ENCODE peak calls at places on chromosome 16, in four cellular contexts. N, H, Q and L are unnamed samples. For H3K4me1 and H3K27me3, the result is how much of the 10 kb centered on the place peaks cover.

GRCh38 chr16:20520103-20520502 is 56.1 kb downstream of the ACSM2B start:
- DNase-seq in Q (no peak), H (no peak), N (no peak), L (no peak)

GRCh38 chr16:84514874-84515835 is 10.7 kb upstream of the MEAK7 start:
- DNase-seq in H (peak), N (no peak), Q (no peak), L (no peak)

GRCh38 chr16:77172964-77173363 is 18.0 kb upstream of the MON1B start:
- DNase-seq in Q (no peak), H (no peak), N (no peak), L (no peak)

GRCh38 chr16:86222541-86222940 is 287.8 kb upstream of the FOXF1 start:
- DNase-seq in Q (no peak), N (no peak), H (no peak), L (no peak)

GRCh38 chr16:28886945-28887344 is 8.7 kb downstream of the ATP2A1 start:
- DNase-seq in Q (no peak), H (no peak), N (no peak), L (no peak)

GRCh38 chr16:65111306-65111705 is 10.6 kb downstream of the CDH11 start:
- DNase-seq in Q (no peak), H (no peak), N (no peak), L (no peak)

GRCh38 chr16:22353933-22354541 is 20.4 kb downstream of the CDR2 start:
- DNase-seq in Q (no peak), H (peak), N (no peak), L (no peak)

GRCh38 chr16:51408357-51408756 is 257.3 kb upstream of the SALL1 start:
- DNase-seq in N (no peak), H (peak), Q (no peak), L (no peak)

GRCh38 chr16:28984619-28985135 is at the start of gene LAT:
- DNase-seq in Q (no peak), N (no peak), H (no peak), L (no peak)

GRCh38 chr16:70380205-70380918 is 33.7 kb downstream of the DDX19A start:
- DNase-seq in Q (no peak), H (peak), N (no peak), L (no peak)

GRCh38 chr16:11564046-11564926 is 22.4 kb downstream of the LITAF start:
- DNase-seq in Q (no peak), H (no peak), N (no peak), L (no peak)

GRCh38 chr16:56269824-56270684 is 78.8 kb downstream of the GNAO1 start:
- DNase-seq in Q (peak), H (peak), N (no peak), L (no peak)

GRCh38 chr16:85200471-85201278 is 88.4 kb upstream of the CIBAR2 start:
- DNase-seq in H (peak), Q (peak), N (peak), L (no peak)

GRCh38 chr16:57863434-57864160 is 61.3 kb upstream of the KIFC3 start:
- DNase-seq in Q (peak), N (peak), H (peak), L (peak)

GRCh38 chr16:65054457-65054856 is 67.4 kb downstream of the CDH11 start:
- DNase-seq in H (no peak), N (no peak), Q (no peak), L (no peak)

GRCh38 chr16:79171504-79172240 is 428.9 kb downstream of the MAF start:
- DNase-seq in H (no peak), Q (no peak), N (no peak), L (no peak)

GRCh38 chr16:8920676-8921625 is 38.8 kb downstream of the LITAFD start:
- DNase-seq in N (no peak), Q (no peak), H (no peak), L (no peak)

GRCh38 chr16:86118467-86119307 is 219.7 kb downstream of the IRF8 start:
- DNase-seq in N (no peak), Q (no peak), H (no peak), L (no peak)

GRCh38 chr16:68357521-68357922 is 46.7 kb downstream of the PRMT7 start:
- DNase-seq in N (no peak), H (no peak), Q (no peak), L (no peak)

GRCh38 chr16:84465154-84465553 is 39.3 kb downstream of the MEAK7 start:
- DNase-seq in Q (no peak), H (no peak), N (no peak), L (no peak)

GRCh38 chr16:58426960-58427359 is 34.7 kb downstream of the GINS3 start:
- DNase-seq in H (no peak), Q (no peak), N (no peak), L (no peak)

GRCh38 chr16:15757630-15758251 is 99.1 kb downstream of the MYH11 start:
- DNase-seq in N (no peak), Q (peak), H (no peak), L (no peak)

GRCh38 chr16:85396879-85397871 is 215.9 kb upstream of the GSE1 start:
- DNase-seq in H (peak), Q (peak), N (no peak), L (no peak)

GRCh38 chr16:21283521-21284289 is 5.6 kb upstream of the CRYM start:
- DNase-seq in N (no peak), H (peak), Q (peak), L (no peak)

GRCh38 chr16:11356573-11357331 is 11.5 kb downstream of the RMI2 start:
- DNase-seq in Q (peak), N (no peak), H (peak), L (no peak)

GRCh38 chr16:6926341-6926740 is 406.3 kb upstream of the RBFOX1 start:
- DNase-seq in Q (no peak), N (no peak), H (no peak), L (no peak)

GRCh38 chr16:54282202-54282922 is 4.2 kb downstream of the IRX3 start:
- DNase-seq in Q (peak), H (no peak), N (peak), L (no peak)
- TF ChIP-seq TCF7L2 in Q (no peak), H (no peak), N (no peak), L (no peak)

GRCh38 chr16:88967800-88968588 is 9.0 kb downstream of the CBFA2T3 start:
- DNase-seq in H (no peak), N (no peak), Q (no peak), L (no peak)
- H3K4me1 ChIP-seq in H (under half), N (under half), Q (half or more), L (under half)

GRCh38 chr16:89791278-89791995 is 25.0 kb downstream of the FANCA start:
- DNase-seq in Q (no peak), H (no peak), N (no peak), L (no peak)

GRCh38 chr16:89798126-89798525 is 18.3 kb downstream of the FANCA start:
- DNase-seq in N (no peak), H (no peak), Q (no peak), L (no peak)

GRCh38 chr16:89796104-89796503 is 20.3 kb downstream of the FANCA start:
- DNase-seq in H (no peak), N (no peak), Q (no peak), L (no peak)

GRCh38 chr16:89795676-89796075 is 20.8 kb downstream of the FANCA start:
- DNase-seq in Q (no peak), H (no peak), N (no peak), L (no peak)

DNA sequence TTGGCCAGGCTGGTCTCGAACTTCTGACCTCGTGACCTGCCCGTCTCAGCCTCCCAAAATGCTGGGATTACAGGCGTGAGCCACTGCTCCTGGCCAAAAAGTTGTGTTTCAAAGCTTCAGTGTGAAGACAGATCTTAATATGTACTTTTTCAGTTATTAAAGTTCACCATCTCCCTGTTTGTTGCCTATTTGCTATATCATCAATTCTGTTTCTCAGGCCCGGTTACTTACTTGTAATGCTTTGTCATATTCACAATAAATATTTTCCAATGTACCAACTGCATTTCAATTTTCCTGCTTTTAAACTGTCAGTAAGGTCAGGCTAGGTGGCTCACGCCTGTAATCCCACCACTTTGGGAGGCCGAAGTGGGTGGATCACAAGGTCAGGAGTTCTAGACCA is 22.5 kb downstream of the FANCA start:
- DNase-seq in H (no peak), N (no peak), Q (no peak), L (no peak)
- H3K27me3 ChIP-seq in H (under half), N (under half), Q (under half), L (under half)

DNA sequence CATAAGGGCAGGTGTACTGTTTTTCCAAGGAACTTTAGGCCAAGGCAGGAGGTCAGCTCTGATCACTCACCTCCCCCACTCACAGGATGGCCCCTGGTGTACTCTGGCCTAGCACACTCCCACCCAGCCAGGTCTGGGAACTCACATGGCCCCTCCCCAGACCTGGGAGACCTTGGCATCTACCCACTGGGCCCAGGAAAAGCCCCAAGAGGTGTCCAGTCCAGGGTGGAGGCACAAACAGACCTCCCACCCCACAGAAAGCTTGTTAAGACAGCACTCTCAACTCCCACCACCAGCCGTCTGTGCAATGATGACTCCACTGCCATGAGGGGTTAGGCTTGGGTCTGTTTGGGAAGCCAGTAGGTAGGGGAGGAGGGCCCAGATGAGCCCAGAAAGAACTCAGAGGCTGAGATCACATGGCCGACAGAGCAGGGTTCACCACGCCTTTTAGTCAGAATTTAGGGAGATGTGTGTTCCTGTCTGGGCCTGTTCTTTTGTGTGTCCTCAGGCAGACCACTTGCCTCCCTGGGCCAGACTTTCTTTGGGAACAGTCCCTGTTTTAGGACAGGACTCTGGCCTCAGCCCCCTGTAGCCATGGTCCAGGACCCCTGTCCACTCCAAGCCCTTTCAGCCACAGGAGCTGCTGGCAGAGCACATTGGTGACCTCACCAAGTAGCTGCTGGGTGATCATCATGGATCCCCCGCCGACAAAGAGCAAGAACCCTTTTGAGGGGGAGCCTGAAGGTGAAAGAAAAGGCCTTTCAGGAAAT is 12.1 kb upstream of the CBFB start:
- DNase-seq in Q (no peak), N (no peak), H (no peak), L (no peak)
- TF ChIP-seq TCF7L2 in Q (no peak), N (no peak), H (no peak), L (no peak)

GRCh38 chr16:13904179-13904691 is 15.7 kb upstream of the ERCC4 start:
- DNase-seq in Q (no peak), N (no peak), H (no peak), L (no peak)

GRCh38 chr16:13907431-13907830 is 12.5 kb upstream of the ERCC4 start:
- DNase-seq in H (no peak), Q (no peak), N (no peak), L (no peak)

GRCh38 chr16:13909069-13909468 is 10.9 kb upstream of the ERCC4 start:
- DNase-seq in Q (no peak), H (no peak), N (no peak), L (no peak)

GRCh38 chr16:13909872-13910303 is 10.1 kb upstream of the ERCC4 start:
- DNase-seq in H (peak), Q (no peak), N (no peak), L (no peak)

GRCh38 chr16:13906426-13907089 is 13.4 kb upstream of the ERCC4 start:
- DNase-seq in N (no peak), H (no peak), Q (no peak), L (no peak)
- H3K4me1 ChIP-seq in N (under half), H (under half), Q (under half), L (under half)

GRCh38 chr16:1278456-1278855 is 22.6 kb downstream of the TPSD1 start:
- DNase-seq in N (no peak), H (no peak), Q (no peak), L (no peak)
- H3K27me3 ChIP-seq in N (under half), H (half or more), Q (half or more), L (under half)

GRCh38 chr16:87543436-87544191 is 50.8 kb upstream of the ZCCHC14 start:
- DNase-seq in N (no peak), Q (no peak), H (no peak), L (no peak)
- TF ChIP-seq TCF7L2 in N (no peak), Q (no peak), H (no peak), L (no peak)

GRCh38 chr16:17358350-17358749 is 112.4 kb downstream of the XYLT1 start:
- DNase-seq in N (no peak), Q (no peak), H (no peak), L (no peak)
- H3K4me1 ChIP-seq in N (under half), Q (under half), H (under half), L (under half)

GRCh38 chr16:23836078-23836403 is 258 bp downstream of the PRKCB start:
- DNase-seq in H (no peak), Q (peak), N (no peak), L (no peak)
- H3K27me3 ChIP-seq in H (under half), Q (under half), N (under half), L (under half)

GRCh38 chr16:2915196-2915929 is 3.6 kb downstream of the FLYWCH1 start:
- DNase-seq in N (no peak), Q (peak), H (no peak), L (no peak)
- TF ChIP-seq TCF7L2 in N (no peak), Q (no peak), H (no peak), L (no peak)